ENCODE peak calls at places on chromosome 7, in seven cellular contexts. I, X, N, Q, R, O and W are unnamed samples.

GRCh38 chr7:1121476-1121875 is 33.6 kb downstream of the GPER1 start:
- DNase-seq in X (no peak), I (no peak), Q (no peak), O (no peak), R (no peak), N (no peak), W (no peak)

GRCh38 chr7:8255680-8256656 is 6.0 kb downstream of the ICA1 start:
- DNase-seq in O (no peak), X (no peak), N (no peak), R (no peak), I (no peak), Q (no peak), W (no peak)

GRCh38 chr7:31896929-31897328 is 173.3 kb downstream of the PDE1C start:
- DNase-seq in R (no peak), I (no peak), X (no peak), N (peak), Q (no peak), O (no peak), W (no peak)

GRCh38 chr7:398888-399287 is 108.9 kb downstream of the FOXL3 start:
- DNase-seq in O (no peak), N (no peak), Q (no peak), X (no peak), I (no peak), R (no peak), W (no peak)

GRCh38 chr7:128103498-128104108 is 72.4 kb upstream of the LRRC4 start:
- DNase-seq in R (peak), I (peak), X (no peak), O (no peak), Q (no peak), N (no peak), W (peak)

GRCh38 chr7:7103343-7104313 is 78.7 kb upstream of the C1GALT1 start:
- DNase-seq in O (no peak), X (peak), R (peak), N (peak), Q (no peak), I (peak), W (peak)

GRCh38 chr7:136956232-136956631 is 87.8 kb downstream of the CHRM2 start:
- DNase-seq in R (no peak), X (peak), O (no peak), N (no peak), Q (no peak), I (no peak), W (no peak)

GRCh38 chr7:77420438-77420837 is 4.3 kb upstream of the GSAP start:
- DNase-seq in Q (no peak), O (no peak), I (no peak), N (no peak), X (no peak), R (no peak), W (no peak)

GRCh38 chr7:3589756-3590155 is 288.7 kb downstream of the SDK1 start:
- DNase-seq in R (no peak), X (no peak), Q (no peak), I (no peak), O (no peak), N (no peak), W (no peak)

GRCh38 chr7:32070406-32071360 is at the start of gene PDE1C:
- DNase-seq in N (no peak), R (no peak), O (no peak), X (no peak), I (no peak), Q (peak), W (peak)

GRCh38 chr7:105614341-105614840 is 33.1 kb upstream of the EFCAB10 start:
- DNase-seq in R (no peak), X (no peak), N (no peak), I (no peak), Q (no peak), O (no peak), W (no peak)

GRCh38 chr7:1234794-1235500 is 2.3 kb downstream of the UNCX start:
- DNase-seq in R (no peak), Q (no peak), O (no peak), N (no peak), X (no peak), I (no peak), W (no peak)

GRCh38 chr7:114414151-114415053 is at the start of gene FOXP2:
- DNase-seq in R (no peak), I (no peak), O (peak), N (no peak), Q (no peak), X (no peak), W (no peak)

GRCh38 chr7:21086688-21087087 is 300.0 kb upstream of the SP8 start:
- DNase-seq in N (no peak), R (no peak), O (peak), X (no peak), I (no peak), Q (no peak), W (no peak)

GRCh38 chr7:42924223-42924877 is 7.6 kb downstream of the PSMA2 start:
- DNase-seq in R (no peak), N (no peak), Q (no peak), I (no peak), O (no peak), X (no peak), W (no peak)

GRCh38 chr7:152709307-152710133 is 33.6 kb upstream of the XRCC2 start:
- DNase-seq in X (no peak), Q (no peak), N (no peak), O (no peak), I (no peak), R (no peak), W (no peak)

GRCh38 chr7:46383605-46384004 is 462.5 kb upstream of the IGFBP3 start:
- DNase-seq in X (peak), O (no peak), N (no peak), I (no peak), R (no peak), Q (no peak), W (no peak)

GRCh38 chr7:149497467-149498261 is at the start of gene ZNF746:
- DNase-seq in Q (peak), R (peak), X (peak), I (peak), O (peak), N (peak), W (peak)

GRCh38 chr7:291302-292092 is 1.5 kb downstream of the FOXL3 start:
- DNase-seq in Q (no peak), O (no peak), I (no peak), X (no peak), N (no peak), R (no peak), W (no peak)

GRCh38 chr7:135976312-135977019 is 693 bp downstream of the MTPN start:
- DNase-seq in X (no peak), R (no peak), N (no peak), I (peak), Q (peak), O (peak), W (peak)

GRCh38 chr7:93025389-93025788 is 92.4 kb downstream of the SAMD9 start:
- DNase-seq in Q (no peak), I (no peak), O (no peak), N (no peak), R (no peak), X (no peak), W (no peak)

GRCh38 chr7:158811461-158811860 is 17.8 kb downstream of the ESYT2 start:
- DNase-seq in N (no peak), Q (no peak), R (no peak), I (no peak), X (no peak), O (no peak), W (no peak)

GRCh38 chr7:55066479-55066878 is 47.7 kb downstream of the EGFR start:
- DNase-seq in X (no peak), O (no peak), I (no peak), N (no peak), R (no peak), Q (no peak), W (no peak)